ENCODE peak calls at places on chromosomes 3 and 15, in eight cellular contexts. A is fibroblast of lung; Z is K562; W is fibroblast of pulmonary artery; R is AG10803; D is fibroblast of the aortic adventitia; N is activated CD8-positive, alpha-beta memory T cell treated with anti-CD3 and anti-CD28 coated beads for 1 hour; M is HEK293T. Q is an unnamed sample.
A peak's percentile ranks its signal among the peaks of the same experiment; 100 is the strongest.

GRCh38 chr3:37582117-37582516 is 279.6 kb upstream of the CTDSPL start:
- DNase-seq in N (no peak), Z (no peak), W (no peak), A (no peak), R (no peak), D (no peak), M (no peak), Q (no peak)

GRCh38 chr3:69553888-69554287 is 168.0 kb upstream of the FRMD4B start:
- DNase-seq in M (no peak), Z (no peak), N (no peak), D (no peak), W (no peak), A (no peak), R (no peak), Q (no peak)

GRCh38 chr3:179179979-179180758 is 32.0 kb downstream of the PIK3CA start:
- DNase-seq in D (peak; percentile 25), W (peak; percentile 63), A (peak; percentile 65), Z (no peak), R (peak; percentile 29), N (no peak), M (no peak), Q (no peak)

GRCh38 chr3:79086514-79086913 is 681.3 kb downstream of the ROBO1 start:
- DNase-seq in N (no peak), A (peak; percentile 67), R (peak; percentile 54), D (peak; percentile 72), W (peak; percentile 75), M (peak; percentile 68), Z (peak; percentile 33), Q (peak; percentile 65)

GRCh38 chr15:80140909-80141308 is 11.9 kb upstream of the FAH start:
- DNase-seq in A (no peak), D (no peak), R (no peak), W (no peak), M (no peak), N (no peak), Z (no peak), Q (no peak)

GRCh38 chr3:134007819-134008218 is 21.9 kb downstream of the SLCO2A1 start:
- DNase-seq in M (no peak), D (no peak), A (no peak), R (no peak), N (no peak), Z (no peak), W (no peak), Q (no peak)

GRCh38 chr3:45664558-45664957 is 24.6 kb upstream of the SACM1L start:
- DNase-seq in W (no peak), N (peak; percentile 43), D (no peak), R (no peak), M (no peak), Z (peak; percentile 26), A (no peak), Q (no peak)

GRCh38 chr15:63729115-63729884 is 104.4 kb downstream of the HERC1 start:
- DNase-seq in M (no peak), N (no peak), W (no peak), D (no peak), R (no peak), Z (no peak), A (no peak), Q (no peak)

GRCh38 chr3:115099115-115099884 is 47.8 kb downstream of the ZBTB20 start:
- DNase-seq in R (no peak), N (no peak), M (no peak), Z (no peak), D (peak; percentile 27), W (peak; percentile 10), A (peak; percentile 42), Q (no peak)

GRCh38 chr3:41933154-41933676 is 28.7 kb downstream of the ULK4 start:
- DNase-seq in M (no peak), N (no peak), A (peak; percentile 96), W (peak; percentile 85), Z (no peak), D (peak; percentile 87), R (peak; percentile 82), Q (no peak)

GRCh38 chr3:46968783-46969428 is 7.6 kb downstream of the CCDC12 start:
- DNase-seq in Z (no peak), A (no peak), M (no peak), W (no peak), R (no peak), N (no peak), D (no peak), Q (no peak)

GRCh38 chr3:46682156-46682555 is 11.3 kb downstream of the ALS2CL start:
- DNase-seq in Z (no peak), D (no peak), A (no peak), R (no peak), W (no peak), N (no peak), M (no peak), Q (no peak)

GRCh38 chr15:80436511-80437307 is 32.5 kb downstream of the ARNT2 start:
- DNase-seq in Z (no peak), M (no peak), A (peak; percentile 12), D (no peak), W (peak; percentile 14), N (no peak), R (peak; percentile 27), Q (no peak)

GRCh38 chr15:40333922-40334492 is 6.7 kb downstream of the CCDC9B start:
- DNase-seq in A (peak; percentile 60), D (peak; percentile 64), Z (peak; percentile 63), N (no peak), R (peak; percentile 56), W (peak; percentile 92), M (no peak), Q (no peak)

GRCh38 chr15:39358441-39359041 is 222.3 kb upstream of the THBS1 start:
- DNase-seq in W (peak; percentile 67), N (no peak), Z (peak; percentile 63), A (peak; percentile 61), D (peak; percentile 94), M (no peak), R (peak; percentile 70), Q (no peak)

GRCh38 chr3:14274999-14275961 is 96.7 kb downstream of the LSM3 start:
- DNase-seq in R (no peak), A (no peak), D (no peak), Z (peak; percentile 74), M (peak; percentile 48), W (peak; percentile 31), N (no peak), Q (no peak)

GRCh38 chr3:43080726-43081568 is 24.9 kb downstream of the POMGNT2 start:
- DNase-seq in N (no peak), R (no peak), W (no peak), A (no peak), Z (no peak), M (no peak), D (no peak), Q (no peak)

GRCh38 chr15:34808016-34808415 is 12.7 kb upstream of the ACTC1 start:
- DNase-seq in A (peak; percentile 22), Z (peak; percentile 27), N (no peak), M (no peak), R (no peak), D (peak; percentile 10), W (peak; percentile 18), Q (no peak)

Q was measured in nephron progenitor cell.